ENCODE peak calls at places on chromosomes 11 and 22, in five cellular contexts. F is tibial artery, L is AG04450, Y is uterus, S is IMR-90. T is an unnamed sample.

GRCh38 chr11:28463826-28464225 is 355.6 kb downstream of the METTL15 start:
- DNase-seq in F (no peak), L (peak; percentile 88), Y (no peak), S (peak; percentile 97), T (no peak)

GRCh38 chr22:19824197-19825015 is 30.3 kb downstream of the GNB1L start:
- DNase-seq in F (no peak), L (no peak), Y (no peak), S (no peak), T (peak; percentile 17)

GRCh38 chr11:73040046-73040445 is 102.1 kb downstream of the FCHSD2 start:
- DNase-seq in F (no peak), L (no peak), Y (no peak), S (no peak), T (no peak)

GRCh38 chr11:128648711-128649110 is 45.2 kb upstream of the FLI1 start:
- DNase-seq in F (no peak), L (no peak), Y (no peak), S (no peak), T (no peak)

GRCh38 chr22:26432619-26433311 is 3.7 kb downstream of the ASPHD2 start:
- DNase-seq in F (no peak), L (no peak), Y (no peak), S (no peak), T (no peak)

GRCh38 chr11:36594316-36594989 is at the start of gene IFTAP:
- DNase-seq in F (peak; percentile 39), L (peak; percentile 72), Y (peak; percentile 64), S (peak; percentile 92), T (peak; percentile 87)

GRCh38 chr22:33851240-33851639 is 69.0 kb downstream of the LARGE1 start:
- DNase-seq in F (no peak), L (no peak), Y (no peak), S (peak; percentile 44), T (no peak)

GRCh38 chr11:114180301-114181055 is 115.7 kb upstream of the NNMT start:
- DNase-seq in F (no peak), L (no peak), Y (peak; percentile 62), S (no peak), T (no peak)

GRCh38 chr11:131108780-131109179 is 192.5 kb upstream of the SNX19 start:
- DNase-seq in F (no peak), L (peak; percentile 10), Y (no peak), S (peak; percentile 60), T (no peak)

GRCh38 chr22:37212174-37212906 is at the start of gene SSTR3:
- DNase-seq in F (no peak), L (no peak), Y (no peak), S (no peak), T (no peak)

GRCh38 chr11:61753672-61754071 is 1.2 kb downstream of the MYRF start:
- DNase-seq in F (no peak), L (no peak), Y (no peak), S (no peak), T (no peak)

GRCh38 chr11:61750631-61751273 is 1.7 kb upstream of the MYRF start:
- DNase-seq in F (no peak), L (no peak), Y (no peak), S (no peak), T (no peak)

GRCh38 chr11:61752925-61753551 is 602 bp downstream of the MYRF start:
- DNase-seq in F (no peak), L (no peak), Y (no peak), S (no peak), T (no peak)

GRCh38 chr11:61751384-61751783 is 1.1 kb upstream of the MYRF start:
- DNase-seq in F (no peak), L (no peak), Y (no peak), S (no peak), T (no peak)

DNA sequence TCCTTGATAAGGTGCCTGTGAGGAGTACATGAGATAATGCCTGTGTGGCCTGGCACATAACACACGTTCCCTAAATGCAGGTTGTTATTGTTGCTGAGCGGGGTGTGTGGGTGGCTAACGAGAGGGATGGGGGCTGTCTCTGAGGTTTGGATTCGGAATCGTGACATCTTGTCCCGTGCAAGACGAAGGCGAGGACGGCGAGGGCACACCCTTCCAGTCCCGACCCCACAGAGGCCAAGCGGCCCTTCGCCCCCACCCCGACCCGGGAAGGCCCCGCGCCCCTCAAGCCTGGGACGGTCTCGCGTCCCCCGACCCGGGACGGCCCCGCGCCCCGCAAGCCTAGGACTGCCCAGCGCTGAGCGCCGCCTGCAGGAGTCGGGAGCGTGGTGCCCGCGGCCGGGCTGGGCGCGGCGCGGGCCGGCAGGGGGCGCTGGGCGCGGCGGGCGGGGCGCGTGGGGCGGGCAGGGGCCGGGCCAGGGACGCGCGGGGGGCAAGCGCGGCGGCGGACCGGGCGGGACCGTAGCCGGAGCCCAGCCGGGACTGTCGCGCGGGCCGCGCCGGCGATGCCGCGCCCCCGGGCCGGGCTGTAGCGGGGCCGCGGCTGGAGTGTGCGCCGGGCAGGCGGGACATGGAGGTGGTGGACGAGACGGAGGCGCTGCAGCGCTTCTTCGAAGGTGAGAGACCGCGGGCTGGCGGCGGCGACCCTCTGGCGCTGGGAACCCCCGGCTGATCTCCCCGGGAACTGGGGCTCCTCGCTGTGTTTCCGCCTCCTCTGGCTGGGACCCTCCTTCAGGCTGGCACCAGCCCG is at the start of gene MYRF:
- DNase-seq in F (no peak), L (no peak), Y (no peak), S (peak; percentile 14), T (peak; percentile 31)
- TF ChIP-seq CTCF in F (peak; percentile 31), L (peak; percentile 43), Y (peak; percentile 87), S (peak; percentile 82), T (peak; percentile 85)

DNA sequence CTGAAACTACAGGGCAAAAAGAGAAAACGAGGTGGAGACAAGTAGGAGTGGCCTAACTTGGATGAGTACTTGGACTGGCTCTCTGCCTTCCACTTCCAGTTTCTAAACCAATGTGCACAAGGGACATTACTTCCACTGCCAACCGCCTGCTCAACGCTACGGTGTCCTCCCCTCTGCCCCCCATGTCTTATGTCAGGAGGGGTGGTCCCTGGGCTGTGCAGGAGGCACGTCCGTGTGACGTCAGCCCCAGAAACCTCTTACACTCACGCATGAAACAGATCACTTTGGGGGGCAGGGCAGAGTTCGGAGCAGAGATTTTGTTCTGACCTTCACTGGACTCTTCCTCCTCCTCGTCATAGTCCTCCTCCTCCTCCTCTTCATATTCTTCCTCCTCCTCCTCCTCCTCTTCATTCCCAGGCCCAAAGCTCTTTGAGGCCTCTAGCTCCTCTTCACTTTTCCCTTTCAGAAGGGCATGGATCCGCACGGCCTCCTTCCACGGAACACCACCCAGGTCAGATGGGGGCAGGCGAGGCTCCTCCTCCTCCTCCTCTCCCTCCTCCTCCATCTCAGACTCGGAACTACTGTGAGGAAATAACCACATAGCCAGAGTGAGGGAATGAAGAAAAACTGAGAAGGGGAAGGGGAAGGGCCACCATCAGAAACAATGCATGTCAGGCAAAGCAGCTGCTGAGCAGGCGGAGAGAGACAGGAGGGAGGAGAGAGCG is 57.4 kb upstream of the BID start:
- DNase-seq in F (peak; percentile 42), L (no peak), Y (peak; percentile 76), S (no peak), T (no peak)
- H3K27ac ChIP-seq in F (peak overlapping the region; percentile 81), L (no peak overlapping the region), Y (peak overlapping the region; percentile 81), S (no peak overlapping the region), T (peak overlapping the region; percentile 41)

GRCh38 chr11:2088284-2088683 is 50.9 kb downstream of the IGF2 start:
- DNase-seq in F (peak; percentile 11), L (no peak), Y (no peak), S (no peak), T (no peak)

GRCh38 chr11:2091112-2091746 is 48.0 kb downstream of the IGF2 start:
- DNase-seq in F (peak; percentile 13), L (no peak), Y (no peak), S (no peak), T (no peak)

GRCh38 chr11:2090172-2091111 is 48.7 kb downstream of the IGF2 start:
- DNase-seq in F (peak; percentile 9), L (no peak), Y (no peak), S (no peak), T (no peak)

GRCh38 chr11:2089536-2090165 is 49.5 kb downstream of the IGF2 start:
- DNase-seq in F (peak; percentile 9), L (no peak), Y (no peak), S (peak; percentile 11), T (peak; percentile 67)

DNA sequence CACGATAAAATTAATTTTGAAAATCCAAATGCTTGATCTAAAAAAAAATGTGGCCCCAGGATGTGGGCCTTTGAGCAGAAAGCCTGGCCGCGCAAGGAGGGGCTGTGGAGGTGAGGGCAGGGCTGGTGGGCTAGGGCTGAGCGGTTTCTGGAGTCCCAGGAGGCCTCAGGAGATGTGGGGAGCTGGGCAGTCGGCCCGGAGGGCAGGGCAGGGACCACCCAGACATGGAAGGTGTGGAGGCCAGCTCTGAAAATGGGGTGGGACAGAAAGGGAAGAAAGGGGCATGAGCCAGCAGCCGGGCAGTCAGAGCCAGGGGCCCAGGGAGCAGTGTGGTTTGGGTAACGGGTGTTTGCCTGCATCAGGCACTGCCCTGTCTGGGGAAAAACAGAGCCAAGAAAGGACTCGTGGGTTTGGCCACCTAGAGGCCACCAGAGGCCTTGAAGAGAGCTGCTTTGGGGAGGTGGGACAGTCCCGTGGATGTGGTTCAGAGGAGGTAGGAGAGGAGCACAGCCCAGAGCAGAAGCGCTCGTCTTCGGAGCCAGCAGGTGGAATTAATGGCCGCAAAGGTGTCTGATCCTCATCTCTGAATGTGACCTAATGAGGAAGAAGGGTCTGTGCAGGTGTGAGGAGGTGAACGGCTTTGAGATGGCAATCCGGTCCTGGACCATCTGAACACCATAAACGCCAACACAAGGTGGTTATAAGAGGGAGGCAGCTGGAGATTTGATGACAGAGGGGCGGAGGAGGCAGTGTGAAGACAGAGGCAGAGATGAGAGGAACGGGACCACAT is 50.2 kb downstream of the IGF2 start:
- DNase-seq in F (no peak), L (no peak), Y (no peak), S (no peak), T (no peak)
- TF ChIP-seq CTCF in F (no peak), L (peak; percentile 22), Y (no peak), S (no peak), T (no peak)

GRCh38 chr22:41947181-41948080 is 479 bp upstream of the CENPM start:
- DNase-seq in F (no peak), L (no peak), Y (no peak), S (no peak), T (no peak)

GRCh38 chr22:41949297-41949965 is 2.5 kb upstream of the CENPM start:
- DNase-seq in F (no peak), L (no peak), Y (no peak), S (no peak), T (no peak)

GRCh38 chr22:41943661-41944209 is 3.2 kb downstream of the CENPM start:
- DNase-seq in F (no peak), L (no peak), Y (no peak), S (peak; percentile 39), T (no peak)

GRCh38 chr22:41948142-41948541 is 1.2 kb upstream of the CENPM start:
- DNase-seq in F (no peak), L (no peak), Y (no peak), S (no peak), T (no peak)

DNA sequence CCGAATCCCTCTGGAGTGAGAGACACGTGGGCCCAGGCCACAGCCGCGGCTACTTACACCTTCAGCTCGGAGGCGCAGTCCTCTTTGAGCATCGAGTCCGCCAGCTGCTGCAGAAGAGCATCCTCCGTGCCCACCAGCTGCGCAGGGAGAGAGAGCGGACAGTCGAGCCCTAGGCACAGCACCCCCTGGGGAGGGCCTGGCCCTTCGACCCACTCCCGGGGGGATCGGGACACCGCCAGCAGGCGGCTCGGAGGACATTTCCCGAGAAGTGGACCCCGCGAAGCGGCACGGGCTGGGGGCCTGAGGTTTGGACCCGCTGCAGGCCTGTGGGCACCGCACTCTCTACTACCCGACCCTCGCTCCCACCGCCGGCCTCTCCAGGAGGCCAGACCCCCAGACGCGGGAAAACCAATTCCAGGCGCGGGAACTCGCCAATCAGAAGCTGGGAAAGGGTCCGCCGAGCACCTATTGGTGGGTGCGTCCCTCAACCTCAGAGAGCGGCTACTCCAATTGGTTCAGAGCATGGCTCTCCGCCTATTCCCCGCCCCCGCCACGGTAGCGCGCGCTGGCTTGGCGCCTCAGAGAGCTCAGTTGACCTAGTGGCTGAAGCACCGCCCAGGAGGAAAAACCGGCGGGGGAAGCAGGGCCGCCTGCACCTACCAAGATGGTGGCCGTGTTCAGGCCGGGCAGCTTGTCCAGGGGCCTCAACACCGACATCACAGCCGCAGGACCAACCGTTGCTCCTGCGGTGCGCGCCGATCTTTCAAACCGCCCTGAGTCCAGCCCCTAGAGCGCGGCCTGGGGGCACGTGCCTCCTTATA is at the start of gene CENPM:
- DNase-seq in F (peak; percentile 86), L (peak; percentile 79), Y (peak; percentile 87), S (peak; percentile 91), T (peak; percentile 86)
- H3K27ac ChIP-seq in F (peak within 1 kb of the TSS; percentile 24), L (no peak within 1 kb of the TSS), Y (peak within 1 kb of the TSS; percentile 56), S (peak within 1 kb of the TSS; percentile 42), T (peak within 1 kb of the TSS; percentile 88)

T was measured in RWPE1.